ENCODE peak calls at places on chromosomes 4 and X, in seven cellular contexts. O is left cardiac atrium; E is SIG-M5; P is A172; I is aorta; Q is NCI-H1092 treated with DMSO at 0.1 percent for 48 hours; F is activated naive CD4-positive, alpha-beta T cell treated with Interleukin-2 at 50 U/mL for 16 hours. Y is an unnamed sample.

GRCh38 chr4:157961591-157961990 is 211.2 kb downstream of the GASK1B start:
- DNase-seq in O (no peak), E (no peak), P (no peak), I (no peak), Q (no peak), F (no peak), Y (no peak)

GRCh38 chr4:127856485-127857447 is 23.9 kb upstream of the PLK4 start:
- DNase-seq in O (no peak), E (no peak), P (peak), I (no peak), Q (no peak), F (no peak), Y (no peak)

GRCh38 chrX:49174723-49175122 is 3.0 kb downstream of the PLP2 start:
- DNase-seq in O (no peak), E (no peak), P (no peak), I (no peak), Q (no peak), F (no peak), Y (no peak)

GRCh38 chr4:93084599-93085305 is 743.8 kb upstream of the ATOH1 start:
- DNase-seq in O (no peak), E (no peak), P (no peak), I (no peak), Q (no peak), F (no peak), Y (no peak)

GRCh38 chr4:83716874-83717273 is 181.0 kb downstream of the GPAT3 start:
- DNase-seq in O (no peak), E (no peak), P (no peak), I (no peak), Q (no peak), F (no peak), Y (no peak)

GRCh38 chrX:50068293-50068568 is 132.6 kb downstream of the AKAP4 start:
- DNase-seq in O (no peak), E (no peak), P (no peak), I (no peak), Q (no peak), F (no peak), Y (no peak)

GRCh38 chr4:139167774-139168444 is 9.1 kb downstream of the ELF2 start:
- DNase-seq in O (no peak), E (peak), P (peak), I (no peak), Q (no peak), F (no peak), Y (no peak)

GRCh38 chr4:26197018-26197779 is 123.6 kb upstream of the RBPJ start:
- DNase-seq in O (no peak), E (peak), P (peak), I (no peak), Q (no peak), F (peak), Y (peak)

GRCh38 chr4:150237110-150237852 is 159.0 kb downstream of the DCLK2 start:
- DNase-seq in O (no peak), E (no peak), P (peak), I (no peak), Q (no peak), F (no peak), Y (no peak)

Y was measured in activated CD8-positive, alpha-beta memory T cell treated with anti-CD3 and anti-CD28 coated beads, Interleukin-2, amount 10 ng/mL, durations not matched to agents 7 days and 5 days.